ENCODE peak calls at places on chromosomes 4 and X, in six cellular contexts. One of them, this sample, is unnamed.

GRCh38 chr4:16224264-16224663 is 2.0 kb downstream of the TAPT1 start:
- DNase-seq in GM23338: peak; percentile 64
- DNase-seq in body of pancreas: no peak
- DNase-seq in fibroblast of lung: no peak
- DNase-seq in heart right ventricle: no peak
- DNase-seq in endodermal cell: peak; percentile 71
- DNase-seq in this sample: no peak

GRCh38 chrX:133593531-133593930 is 178.2 kb upstream of the GPC4 start:
- DNase-seq in GM23338: no peak
- DNase-seq in body of pancreas: no peak
- DNase-seq in fibroblast of lung: no peak
- DNase-seq in heart right ventricle: no peak
- DNase-seq in endodermal cell: no peak
- DNase-seq in this sample: no peak

GRCh38 chr4:166252487-166253402 is 379.7 kb downstream of the TLL1 start:
- DNase-seq in GM23338: peak; percentile 62
- DNase-seq in body of pancreas: no peak
- DNase-seq in fibroblast of lung: peak; percentile 13
- DNase-seq in heart right ventricle: no peak
- DNase-seq in endodermal cell: peak; percentile 60
- DNase-seq in this sample: peak; percentile 17

GRCh38 chr4:186592961-186593586 is 37.7 kb upstream of the MTNR1A start:
- DNase-seq in GM23338: no peak
- DNase-seq in body of pancreas: no peak
- DNase-seq in fibroblast of lung: no peak
- DNase-seq in heart right ventricle: no peak
- DNase-seq in endodermal cell: no peak
- DNase-seq in this sample: no peak

GRCh38 chr4:146981651-146982050 is 36.0 kb upstream of the TTC29 start:
- DNase-seq in GM23338: no peak
- DNase-seq in body of pancreas: peak; percentile 2
- DNase-seq in fibroblast of lung: peak; percentile 37
- DNase-seq in heart right ventricle: no peak
- DNase-seq in endodermal cell: no peak
- DNase-seq in this sample: no peak

GRCh38 chr4:41409095-41409494 is 128.9 kb upstream of the LIMCH1 start:
- DNase-seq in GM23338: no peak
- DNase-seq in body of pancreas: no peak
- DNase-seq in fibroblast of lung: no peak
- DNase-seq in heart right ventricle: no peak
- DNase-seq in endodermal cell: no peak
- DNase-seq in this sample: no peak

GRCh38 chr4:74084984-74085383 is 14.0 kb downstream of the CXCL2 start:
- DNase-seq in GM23338: no peak
- DNase-seq in body of pancreas: no peak
- DNase-seq in fibroblast of lung: no peak
- DNase-seq in heart right ventricle: no peak
- DNase-seq in endodermal cell: no peak
- DNase-seq in this sample: no peak

GRCh38 chr4:123120473-123120872 is 198.1 kb upstream of the NUDT6 start:
- DNase-seq in GM23338: no peak
- DNase-seq in body of pancreas: no peak
- DNase-seq in fibroblast of lung: peak; percentile 51
- DNase-seq in heart right ventricle: no peak
- DNase-seq in endodermal cell: no peak
- DNase-seq in this sample: peak; percentile 81

GRCh38 chr4:13524504-13525243 is 19.6 kb downstream of the NKX3-2 start:
- DNase-seq in GM23338: peak; percentile 77
- DNase-seq in body of pancreas: peak; percentile 19
- DNase-seq in fibroblast of lung: peak; percentile 73
- DNase-seq in heart right ventricle: no peak
- DNase-seq in endodermal cell: peak; percentile 47
- DNase-seq in this sample: no peak

GRCh38 chr4:47217884-47218283 is 186.5 kb downstream of the GABRB1 start:
- DNase-seq in GM23338: no peak
- DNase-seq in body of pancreas: no peak
- DNase-seq in fibroblast of lung: no peak
- DNase-seq in heart right ventricle: no peak
- DNase-seq in endodermal cell: no peak
- DNase-seq in this sample: no peak

GRCh38 chr4:69095301-69095731 is 958 bp upstream of the UGT2B7 start:
- DNase-seq in GM23338: no peak
- DNase-seq in body of pancreas: no peak
- DNase-seq in fibroblast of lung: peak; percentile 89
- DNase-seq in heart right ventricle: no peak
- DNase-seq in endodermal cell: no peak
- DNase-seq in this sample: peak; percentile 78

GRCh38 chr4:35793045-35793722 is 451.1 kb downstream of the ARAP2 start:
- DNase-seq in GM23338: no peak
- DNase-seq in body of pancreas: no peak
- DNase-seq in fibroblast of lung: peak; percentile 19
- DNase-seq in heart right ventricle: no peak
- DNase-seq in endodermal cell: no peak
- DNase-seq in this sample: peak; percentile 32

GRCh38 chr4:29005838-29006237 is 1714.3 kb upstream of the PCDH7 start:
- DNase-seq in GM23338: no peak
- DNase-seq in body of pancreas: no peak
- DNase-seq in fibroblast of lung: no peak
- DNase-seq in heart right ventricle: no peak
- DNase-seq in endodermal cell: no peak
- DNase-seq in this sample: no peak

GRCh38 chr4:138751290-138751689 is 264.3 kb upstream of the NOCT start:
- DNase-seq in GM23338: no peak
- DNase-seq in body of pancreas: no peak
- DNase-seq in fibroblast of lung: no peak
- DNase-seq in heart right ventricle: no peak
- DNase-seq in endodermal cell: no peak
- DNase-seq in this sample: no peak

GRCh38 chr4:15405069-15405468 is 22.8 kb upstream of the C1QTNF7 start:
- DNase-seq in GM23338: no peak
- DNase-seq in body of pancreas: no peak
- DNase-seq in fibroblast of lung: no peak
- DNase-seq in heart right ventricle: no peak
- DNase-seq in endodermal cell: no peak
- DNase-seq in this sample: no peak

GRCh38 chr4:40607224-40607623 is 22.4 kb downstream of the RBM47 start:
- DNase-seq in GM23338: no peak
- DNase-seq in body of pancreas: no peak
- DNase-seq in fibroblast of lung: no peak
- DNase-seq in heart right ventricle: no peak
- DNase-seq in endodermal cell: no peak
- DNase-seq in this sample: no peak

GRCh38 chr4:176309046-176309445 is 10.7 kb upstream of the SPCS3 start:
- DNase-seq in GM23338: no peak
- DNase-seq in body of pancreas: no peak
- DNase-seq in fibroblast of lung: no peak
- DNase-seq in heart right ventricle: no peak
- DNase-seq in endodermal cell: no peak
- DNase-seq in this sample: no peak

GRCh38 chr4:170875868-170876267 is 786.1 kb upstream of the AADAT start:
- DNase-seq in GM23338: peak; percentile 44
- DNase-seq in body of pancreas: no peak
- DNase-seq in fibroblast of lung: no peak
- DNase-seq in heart right ventricle: no peak
- DNase-seq in endodermal cell: no peak
- DNase-seq in this sample: no peak

GRCh38 chr4:27009539-27009938 is 148.9 kb downstream of the STIM2 start:
- DNase-seq in GM23338: no peak
- DNase-seq in body of pancreas: no peak
- DNase-seq in fibroblast of lung: peak; percentile 70
- DNase-seq in heart right ventricle: no peak
- DNase-seq in endodermal cell: no peak
- DNase-seq in this sample: no peak

GRCh38 chrX:16528620-16529019 is 121.3 kb upstream of the S100G start:
- DNase-seq in GM23338: no peak
- DNase-seq in body of pancreas: no peak
- DNase-seq in fibroblast of lung: no peak
- DNase-seq in heart right ventricle: no peak
- DNase-seq in endodermal cell: no peak
- DNase-seq in this sample: no peak

GRCh38 chr4:173518419-173519102 is 11.5 kb downstream of the HAND2 start:
- DNase-seq in GM23338: peak; percentile 61
- DNase-seq in body of pancreas: no peak
- DNase-seq in fibroblast of lung: no peak
- DNase-seq in heart right ventricle: peak; percentile 28
- DNase-seq in endodermal cell: peak; percentile 74
- DNase-seq in this sample: peak; percentile 26

GRCh38 chrX:152878976-152879755 is 18.7 kb upstream of the ZNF185 start:
- DNase-seq in GM23338: no peak
- DNase-seq in body of pancreas: no peak
- DNase-seq in fibroblast of lung: peak; percentile 35
- DNase-seq in heart right ventricle: no peak
- DNase-seq in endodermal cell: peak; percentile 28
- DNase-seq in this sample: peak; percentile 75

GRCh38 chr4:65242156-65242846 is 428.0 kb downstream of the EPHA5 start:
- DNase-seq in GM23338: no peak
- DNase-seq in body of pancreas: no peak
- DNase-seq in fibroblast of lung: no peak
- DNase-seq in heart right ventricle: no peak
- DNase-seq in endodermal cell: no peak
- DNase-seq in this sample: no peak

GRCh38 chrX:45711231-45711630 is 510.6 kb upstream of the DIPK2B start:
- DNase-seq in GM23338: no peak
- DNase-seq in body of pancreas: no peak
- DNase-seq in fibroblast of lung: peak; percentile 82
- DNase-seq in heart right ventricle: no peak
- DNase-seq in endodermal cell: no peak
- DNase-seq in this sample: peak; percentile 69

GRCh38 chr4:100736651-100737450 is 219.0 kb upstream of the EMCN start:
- DNase-seq in GM23338: no peak
- DNase-seq in body of pancreas: no peak
- DNase-seq in fibroblast of lung: peak; percentile 95
- DNase-seq in heart right ventricle: no peak
- DNase-seq in endodermal cell: no peak
- DNase-seq in this sample: peak; percentile 87

GRCh38 chrX:20666316-20666715 is 399.6 kb upstream of the RPS6KA3 start:
- DNase-seq in GM23338: no peak
- DNase-seq in body of pancreas: no peak
- DNase-seq in fibroblast of lung: no peak
- DNase-seq in heart right ventricle: no peak
- DNase-seq in endodermal cell: no peak
- DNase-seq in this sample: no peak

GRCh38 chr4:110886270-110886669 is 263.4 kb upstream of the PITX2 start:
- DNase-seq in GM23338: no peak
- DNase-seq in body of pancreas: no peak
- DNase-seq in fibroblast of lung: no peak
- DNase-seq in heart right ventricle: no peak
- DNase-seq in endodermal cell: no peak
- DNase-seq in this sample: no peak

GRCh38 chrX:150697641-150698040 is 4.4 kb downstream of the MTMR1 start:
- DNase-seq in GM23338: no peak
- DNase-seq in body of pancreas: no peak
- DNase-seq in fibroblast of lung: no peak
- DNase-seq in heart right ventricle: no peak
- DNase-seq in endodermal cell: no peak
- DNase-seq in this sample: no peak

GRCh38 chr4:109067509-109068205 is 234.8 kb downstream of the COL25A1 start:
- DNase-seq in GM23338: no peak
- DNase-seq in body of pancreas: peak; percentile 32
- DNase-seq in fibroblast of lung: peak; percentile 60
- DNase-seq in heart right ventricle: peak; percentile 20
- DNase-seq in endodermal cell: no peak
- DNase-seq in this sample: no peak

GRCh38 chr4:184811484-184812180 is 14.1 kb downstream of the ACSL1 start:
- DNase-seq in GM23338: no peak
- DNase-seq in body of pancreas: peak; percentile 61
- DNase-seq in fibroblast of lung: no peak
- DNase-seq in heart right ventricle: no peak
- DNase-seq in endodermal cell: no peak
- DNase-seq in this sample: no peak
- H3K4me1 ChIP-seq in GM23338: peaks cover 13% of the 10 kb centered on the region
- H3K4me1 ChIP-seq in body of pancreas: peaks cover 66% of the 10 kb centered on the region
- H3K4me1 ChIP-seq in fibroblast of lung: peaks cover 4% of the 10 kb centered on the region
- H3K4me1 ChIP-seq in heart right ventricle: peaks cover 74% of the 10 kb centered on the region
- H3K4me1 ChIP-seq in endodermal cell: peaks cover 34% of the 10 kb centered on the region
- H3K4me1 ChIP-seq in this sample: peaks cover 22% of the 10 kb centered on the region

GRCh38 chr4:71186257-71186565 is 152.6 kb upstream of the SLC4A4 start:
- DNase-seq in GM23338: no peak
- DNase-seq in body of pancreas: peak; percentile 70
- DNase-seq in fibroblast of lung: no peak
- DNase-seq in heart right ventricle: no peak
- DNase-seq in endodermal cell: no peak
- DNase-seq in this sample: no peak

GRCh38 chr4:71188951-71189350 is 149.9 kb upstream of the SLC4A4 start:
- DNase-seq in GM23338: no peak
- DNase-seq in body of pancreas: no peak
- DNase-seq in fibroblast of lung: no peak
- DNase-seq in heart right ventricle: no peak
- DNase-seq in endodermal cell: no peak
- DNase-seq in this sample: no peak

GRCh38 chr4:71187399-71188196 is 151.2 kb upstream of the SLC4A4 start:
- DNase-seq in GM23338: no peak
- DNase-seq in body of pancreas: peak; percentile 59
- DNase-seq in fibroblast of lung: peak; percentile 68
- DNase-seq in heart right ventricle: peak; percentile 25
- DNase-seq in endodermal cell: peak; percentile 79
- DNase-seq in this sample: no peak

GRCh38 chr4:71188197-71188625 is 150.6 kb upstream of the SLC4A4 start:
- DNase-seq in GM23338: peak; percentile 70
- DNase-seq in body of pancreas: no peak
- DNase-seq in fibroblast of lung: no peak
- DNase-seq in heart right ventricle: no peak
- DNase-seq in endodermal cell: peak; percentile 70
- DNase-seq in this sample: no peak

GRCh38 chr4:71186566-71187398 is 152.0 kb upstream of the SLC4A4 start:
- DNase-seq in GM23338: peak; percentile 79
- DNase-seq in body of pancreas: no peak
- DNase-seq in fibroblast of lung: peak; percentile 63
- DNase-seq in heart right ventricle: peak; percentile 64
- DNase-seq in endodermal cell: peak; percentile 82
- DNase-seq in this sample: no peak
- H3K27ac ChIP-seq in GM23338: no peak overlapping the region
- H3K27ac ChIP-seq in body of pancreas: peak overlapping the region; percentile 70
- H3K27ac ChIP-seq in fibroblast of lung: peak overlapping the region; percentile 89
- H3K27ac ChIP-seq in heart right ventricle: peak overlapping the region; percentile 80
- H3K27ac ChIP-seq in endodermal cell: no peak overlapping the region
- H3K27ac ChIP-seq in this sample: no peak overlapping the region

GRCh38 chrX:53279296-53280237 is 1.8 kb downstream of the IQSEC2 start:
- DNase-seq in GM23338: peak; percentile 33
- DNase-seq in body of pancreas: no peak
- DNase-seq in fibroblast of lung: no peak
- DNase-seq in heart right ventricle: no peak
- DNase-seq in endodermal cell: peak; percentile 78
- DNase-seq in this sample: no peak
- TF ChIP-seq CTCF in GM23338: peak; percentile 42
- TF ChIP-seq CTCF in body of pancreas: no peak
- TF ChIP-seq CTCF in fibroblast of lung: no peak
- TF ChIP-seq CTCF in heart right ventricle: no peak
- TF ChIP-seq CTCF in endodermal cell: peak; percentile 38
- TF ChIP-seq CTCF in this sample: peak; percentile 7

DNA sequence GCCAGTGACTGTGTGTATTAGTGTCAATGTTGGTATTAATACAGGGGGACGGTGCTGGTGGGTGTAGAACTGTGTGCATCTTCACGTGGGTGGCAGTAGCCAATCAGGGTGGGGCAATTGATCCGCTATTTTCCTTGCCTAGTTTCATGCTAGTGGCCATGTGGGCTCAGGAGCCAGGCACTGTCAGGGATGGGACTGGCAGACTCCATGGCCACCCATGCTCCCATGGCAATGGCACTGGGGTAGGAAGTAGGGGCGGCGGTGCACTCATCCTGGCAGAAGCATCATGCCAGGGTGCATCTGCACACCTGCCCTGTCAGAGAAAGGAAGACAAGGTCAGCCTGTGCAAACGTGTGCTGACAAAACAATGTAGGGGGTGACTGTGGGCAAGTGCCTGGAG is 122.1 kb upstream of the MAGEC2 start:
- DNase-seq in GM23338: no peak
- DNase-seq in body of pancreas: no peak
- DNase-seq in fibroblast of lung: no peak
- DNase-seq in heart right ventricle: no peak
- DNase-seq in endodermal cell: no peak
- DNase-seq in this sample: no peak
- H3K4me1 ChIP-seq in GM23338: peaks cover 5% of the 10 kb centered on the region
- H3K4me1 ChIP-seq in body of pancreas: no peaks in the 10 kb centered on the region
- H3K4me1 ChIP-seq in fibroblast of lung: no peaks in the 10 kb centered on the region
- H3K4me1 ChIP-seq in heart right ventricle: no peaks in the 10 kb centered on the region
- H3K4me1 ChIP-seq in endodermal cell: no peaks in the 10 kb centered on the region
- H3K4me1 ChIP-seq in this sample: no peaks in the 10 kb centered on the region

This sample was measured in foreskin keratinocyte.